ENCODE peak calls at places on chromosome 22, in six cellular contexts. F is body of pancreas; N is stimulated activated CD4-positive, alpha-beta T cell treated with anti-CD3 and anti-CD28 coated beads, Interleukin-2, amount 100 ng/mL, for 48 hours; O is HTR-8/SVneo; L is Peyer's patch; B is activated CD4-positive, alpha-beta T cell treated with anti-CD3 and anti-CD28 coated beads, Interleukin-2, amount 10 ng/mL, durations not matched to agents 7 days and 5 days. E is an unnamed sample.

GRCh38 chr22:25023879-25024278 is 71.4 kb downstream of the KIAA1671 start:
- DNase-seq in L (no peak), N (no peak), F (no peak), B (no peak), O (no peak), E (no peak)

GRCh38 chr22:28014141-28015055 is 95.3 kb upstream of the PITPNB start:
- DNase-seq in L (no peak), B (no peak), F (no peak), N (no peak), O (no peak), E (no peak)

GRCh38 chr22:39496131-39496838 is 5.8 kb upstream of the MIEF1 start:
- DNase-seq in L (peak), B (peak), O (no peak), F (peak), N (peak), E (peak)

GRCh38 chr22:41873391-41873790 is 40.5 kb downstream of the SREBF2 start:
- DNase-seq in N (no peak), L (no peak), O (no peak), B (peak), F (no peak), E (no peak)

GRCh38 chr22:31084811-31085492 is 3.8 kb downstream of the SMTN start:
- DNase-seq in F (peak), L (peak), N (peak), B (peak), O (no peak), E (peak)

GRCh38 chr22:45320326-45320976 is 10.7 kb downstream of the FAM118A start:
- DNase-seq in N (no peak), O (no peak), F (no peak), L (no peak), B (no peak), E (no peak)

GRCh38 chr22:50114221-50114981 is 24.6 kb downstream of the MOV10L1 start:
- DNase-seq in F (no peak), N (no peak), B (no peak), O (no peak), L (no peak), E (no peak)

GRCh38 chr22:41563051-41563711 is 2.4 kb downstream of the CSDC2 start:
- DNase-seq in N (no peak), O (peak), F (no peak), L (no peak), B (no peak), E (no peak)

GRCh38 chr22:37546436-37547248 is 13.6 kb upstream of the CDC42EP1 start:
- DNase-seq in B (no peak), F (peak), O (no peak), L (peak), N (no peak), E (no peak)

GRCh38 chr22:27844256-27844655 is 42.7 kb upstream of the MN1 start:
- DNase-seq in F (no peak), O (no peak), N (no peak), B (no peak), L (no peak), E (no peak)

GRCh38 chr22:44172370-44173108 is 8.2 kb upstream of the PARVG start:
- DNase-seq in N (no peak), L (peak), F (peak), O (no peak), B (no peak), E (no peak)

GRCh38 chr22:18000441-18001039 is 23.8 kb downstream of the MICAL3 start:
- DNase-seq in N (peak), L (peak), B (no peak), O (peak), F (peak), E (no peak)

GRCh38 chr22:46119729-46120419 is 30.5 kb upstream of the PPARA start:
- DNase-seq in O (no peak), B (no peak), F (peak), N (no peak), L (no peak), E (no peak)

GRCh38 chr22:42064629-42065028 is 6.0 kb downstream of the NAGA start:
- DNase-seq in L (peak), F (no peak), N (no peak), B (no peak), O (no peak), E (no peak)

GRCh38 chr22:26535499-26535898 is 23.2 kb upstream of the TFIP11 start:
- DNase-seq in F (no peak), L (peak), N (no peak), O (no peak), B (no peak), E (no peak)

GRCh38 chr22:41446057-41446501 is 522 bp downstream of the TOB2 start:
- DNase-seq in N (no peak), L (peak), F (peak), O (no peak), B (peak), E (no peak)

GRCh38 chr22:46055176-46055850 is 78.4 kb upstream of the WNT7B start:
- DNase-seq in F (peak), N (no peak), B (no peak), L (peak), O (no peak), E (no peak)